ENCODE peak calls at places on chromosomes 11 and 22, in seven cellular contexts. N is keratinocyte, C is OCI-LY7, X is stomach, Y is HCT116, S is ascending aorta, L is endodermal cell. I is an unnamed sample. For H3K36me3, the result is how much of the 10 kb centered on the place peaks cover.

GRCh38 chr11:99066609-99067008 is 45.9 kb downstream of the CNTN5 start:
- DNase-seq in C (no peak), X (no peak), N (no peak), L (peak), Y (no peak), S (no peak), I (no peak)

GRCh38 chr11:131185915-131186314 is 184.5 kb upstream of the NTM start:
- DNase-seq in L (no peak), N (no peak), X (no peak), Y (no peak), C (no peak), S (no peak), I (no peak)

GRCh38 chr11:20057055-20057943 is 103.0 kb downstream of the DBX1 start:
- DNase-seq in C (no peak), Y (no peak), S (no peak), X (no peak), N (no peak), L (no peak), I (no peak)

GRCh38 chr11:100625041-100625440 is 62.0 kb upstream of the ARHGAP42 start:
- DNase-seq in X (no peak), L (no peak), C (no peak), Y (no peak), S (no peak), N (no peak), I (no peak)

GRCh38 chr11:113376156-113376555 is 11.4 kb upstream of the ANKK1 start:
- DNase-seq in S (no peak), L (no peak), N (no peak), Y (no peak), X (no peak), C (no peak), I (no peak)

GRCh38 chr11:94895971-94896370 is 77.4 kb downstream of the CWC15 start:
- DNase-seq in S (no peak), L (no peak), X (no peak), C (no peak), N (no peak), Y (no peak), I (no peak)

GRCh38 chr22:22818861-22819855 is 68.5 kb upstream of the IGLL5 start:
- DNase-seq in C (peak), L (no peak), S (no peak), N (no peak), X (no peak), Y (no peak), I (no peak)

GRCh38 chr11:92776676-92777075 is 192.8 kb upstream of the MTNR1B start:
- DNase-seq in L (no peak), C (no peak), S (no peak), Y (no peak), N (no peak), X (no peak), I (peak)

GRCh38 chr22:32753591-32753990 is 47.9 kb upstream of the TIMP3 start:
- DNase-seq in S (no peak), N (no peak), X (no peak), C (no peak), L (no peak), Y (no peak), I (no peak)

GRCh38 chr11:113202431-113202830 is 112.0 kb upstream of the TTC12 start:
- DNase-seq in C (no peak), N (no peak), X (no peak), S (no peak), L (no peak), Y (no peak), I (no peak)

GRCh38 chr11:117821431-117821830 is 3.1 kb downstream of the FXYD2 start:
- DNase-seq in C (no peak), X (no peak), S (no peak), N (no peak), L (no peak), Y (no peak), I (no peak)

GRCh38 chr11:117820516-117820915 is 4.0 kb downstream of the FXYD2 start:
- DNase-seq in X (no peak), S (no peak), L (peak), C (no peak), Y (no peak), N (no peak), I (no peak)

GRCh38 chr11:117822522-117823033 is 2.0 kb downstream of the FXYD2 start:
- DNase-seq in C (no peak), N (no peak), X (no peak), L (peak), S (no peak), Y (no peak), I (no peak)

GRCh38 chr11:117823294-117823940 is 1.1 kb downstream of the FXYD2 start:
- DNase-seq in Y (no peak), N (no peak), L (peak), C (peak), S (no peak), X (no peak), I (no peak)

DNA sequence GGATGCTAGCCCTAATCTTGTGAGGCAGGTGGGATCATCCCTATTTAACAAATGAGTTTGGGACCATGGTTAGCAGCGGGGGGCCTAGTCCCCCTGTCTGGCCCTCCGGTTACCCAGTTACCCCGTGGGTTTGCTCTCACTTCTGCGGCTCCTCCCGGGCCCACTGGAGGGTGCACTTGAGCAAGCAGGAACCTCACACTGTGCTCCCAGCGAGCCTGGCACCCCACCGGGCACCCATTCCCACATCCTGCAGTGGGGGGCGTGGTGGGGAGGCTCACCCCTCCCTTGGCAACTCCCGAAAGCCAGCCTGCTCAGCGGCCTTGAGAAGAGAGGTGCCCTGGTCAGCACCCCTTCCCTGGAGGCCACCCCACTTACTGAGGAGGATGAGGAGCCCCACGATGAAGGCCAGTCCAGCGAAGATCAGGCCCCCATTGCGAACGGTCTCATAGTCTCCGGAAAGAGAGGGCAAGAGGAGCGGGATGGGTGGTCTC is 2.5 kb downstream of the FXYD2 start:
- DNase-seq in C (peak), L (peak), S (no peak), X (peak), N (no peak), Y (no peak), I (no peak)
- TF ChIP-seq CTCF in C (peak), L (peak), S (peak), X (no peak), N (peak), Y (peak), I (peak)

DNA sequence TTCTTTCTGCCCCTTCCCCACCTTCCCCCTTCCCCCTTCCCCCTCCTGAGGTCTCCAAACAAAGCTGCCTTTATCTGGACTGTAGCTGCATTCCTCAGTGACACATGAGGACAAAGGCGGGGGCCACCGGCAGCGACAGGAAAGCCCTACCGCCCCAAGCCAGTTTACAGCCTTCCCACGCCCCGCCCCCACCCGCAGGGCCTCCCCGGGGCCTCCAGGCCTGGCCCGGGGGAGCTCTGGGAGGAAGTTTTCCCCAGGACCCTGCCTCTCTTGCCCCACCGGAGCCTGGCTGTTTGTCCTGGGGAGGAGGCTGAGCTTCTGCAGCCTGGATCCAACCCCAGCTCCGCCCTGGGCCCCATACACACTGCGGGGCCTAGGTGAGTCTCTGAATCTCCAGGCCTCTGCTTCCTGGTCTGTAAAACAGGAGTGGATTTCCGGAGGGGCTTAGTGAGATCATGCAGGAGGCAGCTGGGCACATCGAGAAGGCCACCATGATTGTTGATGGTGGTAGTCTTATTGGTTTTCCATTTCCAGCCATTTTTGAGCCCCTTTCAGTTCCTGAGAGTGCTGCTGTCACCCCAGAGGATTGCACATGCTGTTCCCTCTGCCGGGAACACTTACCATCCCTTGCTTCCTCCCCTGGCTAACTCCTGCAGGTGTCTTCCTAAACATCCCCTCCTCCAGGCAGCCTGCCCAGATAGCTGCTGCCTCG is 130.7 kb downstream of the MN1 start:
- DNase-seq in S (no peak), L (peak), Y (peak), N (no peak), X (peak), C (no peak), I (peak)
- H3K4me3 ChIP-seq in S (no peak), L (peak), Y (peak), N (no peak), X (no peak), C (no peak), I (no peak)

GRCh38 chr22:26629988-26630761 is 8.4 kb downstream of the CRYBA4 start:
- DNase-seq in C (no peak), Y (no peak), L (no peak), X (no peak), N (no peak), S (no peak), I (no peak)
- H3K36me3 ChIP-seq in C (under half), Y (under half), L (under half), X (under half), N (under half), S (under half), I (under half)

DNA sequence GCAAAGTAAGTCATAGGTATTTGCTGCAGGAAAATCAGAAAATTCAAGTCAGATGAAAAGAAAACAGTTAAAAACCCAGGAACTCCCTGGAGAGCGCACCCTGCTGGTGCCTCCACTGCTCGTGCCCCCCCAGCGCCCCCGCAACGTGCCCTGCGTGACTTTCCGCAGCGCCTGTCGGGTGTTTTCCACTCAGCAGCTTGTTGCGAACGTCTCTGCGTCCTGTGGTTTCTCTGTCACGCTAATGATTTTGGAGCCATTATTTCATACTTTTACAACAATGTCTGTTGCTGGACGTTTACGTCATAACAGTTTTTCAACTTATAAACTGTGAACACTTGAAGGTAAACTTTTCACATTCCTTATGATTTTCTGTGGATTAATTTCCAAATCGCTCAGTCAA is 5.0 kb downstream of the CRELD2 start:
- DNase-seq in Y (no peak), L (no peak), S (no peak), N (no peak), X (no peak), C (no peak), I (no peak)
- TF ChIP-seq CTCF in Y (peak), L (peak), S (no peak), N (no peak), X (no peak), C (peak), I (no peak)

GRCh38 chr11:2166091-2166851 is 5.3 kb upstream of the INS start:
- DNase-seq in Y (no peak), L (peak), X (peak), N (no peak), C (no peak), S (no peak), I (no peak)
- H3K4me3 ChIP-seq in Y (no peak), L (no peak), X (peak), N (peak), C (no peak), S (peak), I (peak)

DNA sequence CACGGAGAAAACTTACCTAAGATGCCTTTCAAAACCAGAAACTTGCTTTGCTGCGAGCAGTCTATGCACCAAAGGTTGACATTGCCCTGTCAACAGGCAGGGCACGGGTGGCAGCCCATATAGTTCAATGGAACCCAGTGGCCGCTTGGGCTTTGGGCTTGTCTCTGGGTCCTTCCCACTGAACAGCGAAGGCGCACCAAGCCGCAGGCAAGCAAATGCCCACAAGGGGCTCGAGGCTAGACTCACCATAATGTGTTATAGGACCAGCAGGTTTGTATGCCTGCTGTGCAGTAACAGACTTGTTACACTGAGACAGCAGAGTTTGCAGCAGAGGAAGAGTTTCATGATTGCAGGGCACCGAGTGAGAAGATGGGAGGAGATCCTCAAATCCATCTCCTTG is 20.3 kb downstream of the CLDN5 start:
- DNase-seq in C (no peak), L (peak), S (peak), X (no peak), N (no peak), Y (no peak), I (no peak)
- H3K36me3 ChIP-seq in C (half or more), L (under half), S (under half), X (under half), N (under half), Y (under half), I (under half)

GRCh38 chr11:66313321-66314185 is 3.3 kb downstream of the CD248 start:
- DNase-seq in Y (no peak), N (no peak), C (no peak), X (no peak), L (peak), S (no peak), I (peak)
- TF ChIP-seq CTCF in Y (peak), N (no peak), C (peak), X (no peak), L (peak), S (no peak), I (peak)

DNA sequence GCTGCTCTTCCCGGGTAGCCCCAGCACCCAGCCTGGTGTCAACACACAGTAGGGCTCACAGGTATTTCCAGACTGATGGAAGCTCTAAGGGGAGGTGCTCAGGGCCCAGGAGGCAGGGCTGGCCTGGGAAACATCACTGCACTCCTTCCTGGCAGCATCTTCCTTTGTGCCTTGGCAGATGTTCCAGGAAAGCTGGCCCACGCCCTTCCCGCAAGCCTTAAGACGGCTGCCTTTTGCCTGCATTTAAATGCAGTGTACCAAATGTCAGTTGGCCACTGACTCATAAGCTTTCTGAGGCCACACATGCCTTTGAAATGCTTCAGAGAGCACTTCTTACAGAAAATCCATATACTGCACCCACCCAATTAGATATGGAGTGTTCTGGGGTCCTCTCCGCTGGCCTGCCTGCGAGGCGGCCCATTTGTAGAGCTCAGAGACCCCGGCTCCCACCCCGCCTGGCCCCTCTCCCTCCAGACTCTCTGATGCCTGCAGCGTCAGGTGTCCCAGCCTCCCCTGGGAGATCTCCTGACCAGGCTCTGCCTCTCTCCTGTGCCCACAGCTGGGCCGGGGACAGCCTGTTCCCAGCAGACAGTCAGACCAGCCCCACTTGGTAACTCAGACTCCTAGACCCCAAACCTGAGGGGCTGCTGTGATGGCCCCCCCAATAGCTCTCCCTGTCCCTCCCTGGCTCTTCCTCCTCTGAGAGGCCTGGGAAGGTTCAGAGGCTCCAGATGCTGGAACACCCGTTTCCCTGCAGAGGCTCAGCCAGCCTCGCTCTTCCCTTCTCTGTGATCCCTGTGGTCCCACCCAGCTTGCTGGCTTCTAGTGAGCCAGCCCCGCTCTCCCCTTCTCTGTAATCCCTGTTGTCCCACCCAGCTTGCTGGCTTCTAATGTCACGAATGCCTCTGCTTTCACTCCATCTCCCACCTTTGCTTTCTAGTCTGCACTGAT is 47.6 kb upstream of the THY1 start:
- DNase-seq in N (peak), L (peak), Y (no peak), C (no peak), S (no peak), X (no peak), I (no peak)
- H3K4me3 ChIP-seq in N (no peak), L (no peak), Y (no peak), C (no peak), S (no peak), X (no peak), I (no peak)

GRCh38 chr11:61961570-61962212 is 5.7 kb downstream of the FTH1 start:
- DNase-seq in S (peak), Y (no peak), N (no peak), L (peak), X (peak), C (no peak), I (peak)
- H3K36me3 ChIP-seq in S (under half), Y (under half), N (under half), L (under half), X (under half), C (under half), I (under half)

GRCh38 chr11:2870460-2870859 is 15.1 kb downstream of the CDKN1C start:
- DNase-seq in Y (no peak), L (no peak), C (no peak), N (no peak), X (no peak), S (no peak), I (no peak)
- TF ChIP-seq CTCF in Y (peak), L (peak), C (no peak), N (no peak), X (no peak), S (no peak), I (no peak)